ENCODE peak calls at places on chromosomes 1 and 21, in ten cellular contexts. L is H9, T is fibroblast of the aortic adventitia, B is GM20000, U is adrenal gland, S is epithelial cell of esophagus, G is fibroblast of pulmonary artery, I is choroid plexus epithelial cell, Q is GM12864, P is fibroblast of villous mesenchyme. W is an unnamed sample.

GRCh38 chr1:34479731-34480130 is 275.1 kb upstream of the GJB5 start:
- DNase-seq in T (no peak), S (no peak), Q (no peak), P (no peak), I (no peak), G (no peak), U (no peak), L (peak; percentile 63), B (no peak), W (no peak)

GRCh38 chr1:217921126-217921900 is 290.2 kb downstream of the SPATA17 start:
- DNase-seq in L (no peak), B (no peak), T (no peak), I (no peak), Q (no peak), P (no peak), G (no peak), S (peak; percentile 31), U (no peak), W (peak; percentile 56)

GRCh38 chr1:47388548-47389238 is 27.4 kb upstream of the FOXE3 start:
- DNase-seq in P (peak; percentile 54), S (peak; percentile 74), Q (peak; percentile 13), G (peak; percentile 72), L (peak; percentile 79), U (peak; percentile 49), I (peak; percentile 83), T (peak; percentile 72), B (peak; percentile 69), W (peak; percentile 81)

GRCh38 chr21:36859744-36860501 is 106.5 kb downstream of the HLCS start:
- DNase-seq in Q (peak; percentile 42), T (no peak), U (peak; percentile 70), L (peak; percentile 85), S (peak; percentile 72), P (peak; percentile 45), B (peak; percentile 36), I (peak; percentile 67), G (peak; percentile 54), W (peak; percentile 90)

GRCh38 chr1:117371436-117372151 is 4.3 kb downstream of the MAN1A2 start:
- DNase-seq in P (peak; percentile 30), I (peak; percentile 91), B (no peak), L (no peak), U (no peak), G (peak; percentile 51), S (no peak), Q (no peak), T (no peak), W (peak; percentile 28)

GRCh38 chr1:153792631-153793041 is 17.4 kb downstream of the SLC27A3 start:
- DNase-seq in G (no peak), Q (no peak), I (no peak), B (no peak), S (no peak), P (no peak), T (no peak), L (peak; percentile 30), U (no peak), W (no peak)

GRCh38 chr1:165543651-165544452 is at the start of gene LRRC52:
- DNase-seq in G (no peak), L (peak; percentile 76), P (no peak), B (no peak), I (no peak), Q (no peak), S (no peak), U (peak; percentile 54), T (no peak), W (peak; percentile 31)

GRCh38 chr1:174407705-174408104 is 40.1 kb upstream of the GPR52 start:
- DNase-seq in I (peak; percentile 11), L (no peak), S (no peak), B (no peak), G (no peak), P (no peak), Q (no peak), T (no peak), U (no peak), W (no peak)

GRCh38 chr1:200364121-200364759 is 45.6 kb downstream of the ZNF281 start:
- DNase-seq in L (peak; percentile 41), G (peak; percentile 53), P (peak; percentile 72), T (peak; percentile 53), I (peak; percentile 68), S (peak; percentile 27), B (no peak), Q (no peak), U (no peak), W (peak; percentile 50)

GRCh38 chr1:153752561-153753195 is 22.5 kb upstream of the SLC27A3 start:
- DNase-seq in L (no peak), I (peak; percentile 89), Q (no peak), S (no peak), B (no peak), U (peak; percentile 59), P (peak; percentile 93), G (peak; percentile 97), T (peak; percentile 98), W (no peak)

GRCh38 chr1:198667186-198667585 is 28.3 kb downstream of the PTPRC start:
- DNase-seq in B (no peak), I (no peak), T (peak; percentile 52), L (no peak), S (peak; percentile 13), U (no peak), Q (no peak), P (no peak), G (peak; percentile 17), W (no peak)

GRCh38 chr1:222310830-222311229 is 237.1 kb downstream of the HHIPL2 start:
- DNase-seq in U (peak; percentile 14), T (no peak), P (peak; percentile 7), S (no peak), Q (no peak), B (no peak), G (no peak), L (no peak), I (no peak), W (no peak)

GRCh38 chr1:6646499-6647148 is 22.0 kb downstream of the THAP3 start:
- DNase-seq in S (peak; percentile 63), P (peak; percentile 70), I (peak; percentile 75), B (peak; percentile 59), G (peak; percentile 72), T (peak; percentile 69), Q (no peak), U (no peak), L (peak; percentile 40), W (peak; percentile 48)

DNA sequence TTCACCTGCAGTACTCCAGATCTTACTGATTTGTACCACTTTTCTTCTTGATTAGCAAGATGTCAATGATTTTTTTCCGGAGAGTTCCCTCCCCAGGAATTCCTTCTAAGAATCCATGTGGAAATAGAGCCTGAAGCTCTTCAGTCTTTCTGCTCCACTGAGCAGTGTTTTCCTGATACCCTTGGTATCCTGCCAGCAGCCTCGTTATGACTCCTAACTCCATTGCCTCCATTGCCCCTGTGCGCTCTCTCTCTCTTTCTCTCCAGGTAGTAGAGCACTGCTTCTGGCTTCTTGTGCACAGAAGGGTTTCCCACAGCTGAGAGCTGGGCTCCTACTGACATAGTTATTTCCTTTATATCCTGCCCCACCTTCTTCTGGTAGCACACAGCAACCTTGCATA is 12.2 kb downstream of the UBE2U start:
- DNase-seq in G (no peak), P (no peak), U (no peak), I (no peak), L (no peak), T (no peak), Q (no peak), S (no peak), B (no peak), W (no peak)
- TF ChIP-seq CTCF in G (no peak), P (no peak), U (no peak), I (no peak), L (no peak), T (no peak), Q (no peak), S (no peak), B (no peak), W (no peak)

GRCh38 chr1:187551061-187551460 is 722.3 kb downstream of the PLA2G4A start:
- DNase-seq in T (no peak), L (peak; percentile 67), Q (no peak), B (no peak), P (no peak), I (no peak), S (no peak), U (no peak), G (no peak), W (no peak)
- TF ChIP-seq CTCF in T (no peak), L (peak; percentile 54), Q (no peak), B (no peak), P (no peak), I (no peak), S (no peak), U (no peak), G (no peak), W (peak; percentile 8)

DNA sequence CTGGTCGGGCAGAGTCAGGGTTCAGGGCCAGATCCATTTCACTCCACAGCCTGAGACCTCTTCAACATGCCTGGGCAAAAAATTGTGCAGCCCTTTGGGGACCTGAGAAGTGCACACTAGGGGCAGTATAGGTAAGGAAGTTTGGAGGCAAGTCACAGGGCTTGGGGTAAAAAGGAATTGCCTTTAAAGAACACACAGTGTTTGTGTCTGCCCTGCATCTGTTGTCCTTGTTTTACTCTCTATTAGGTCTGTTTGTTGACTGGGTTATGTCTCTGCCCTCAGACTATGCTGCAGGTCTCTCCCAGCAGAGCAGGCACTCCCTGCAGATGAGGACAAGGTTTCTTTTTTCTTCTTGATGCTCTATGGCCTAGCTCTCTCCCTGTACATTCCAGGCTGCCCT is 22.0 kb downstream of the LDLRAD2 start:
- DNase-seq in G (no peak), U (no peak), B (no peak), S (peak; percentile 14), T (no peak), P (no peak), I (no peak), L (no peak), Q (no peak), W (no peak)
- TF ChIP-seq CTCF in G (no peak), U (no peak), B (no peak), S (no peak), T (no peak), P (no peak), I (peak; percentile 18), L (peak; percentile 22), Q (peak; percentile 20), W (no peak)

GRCh38 chr1:236206548-236206947 is 64.2 kb downstream of the GPR137B start:
- DNase-seq in L (peak; percentile 42), G (no peak), P (no peak), B (no peak), Q (no peak), S (no peak), I (no peak), U (peak; percentile 17), T (no peak), W (no peak)
- TF ChIP-seq CTCF in L (no peak), G (no peak), P (no peak), B (no peak), Q (no peak), S (no peak), I (no peak), U (no peak), T (no peak), W (no peak)

DNA sequence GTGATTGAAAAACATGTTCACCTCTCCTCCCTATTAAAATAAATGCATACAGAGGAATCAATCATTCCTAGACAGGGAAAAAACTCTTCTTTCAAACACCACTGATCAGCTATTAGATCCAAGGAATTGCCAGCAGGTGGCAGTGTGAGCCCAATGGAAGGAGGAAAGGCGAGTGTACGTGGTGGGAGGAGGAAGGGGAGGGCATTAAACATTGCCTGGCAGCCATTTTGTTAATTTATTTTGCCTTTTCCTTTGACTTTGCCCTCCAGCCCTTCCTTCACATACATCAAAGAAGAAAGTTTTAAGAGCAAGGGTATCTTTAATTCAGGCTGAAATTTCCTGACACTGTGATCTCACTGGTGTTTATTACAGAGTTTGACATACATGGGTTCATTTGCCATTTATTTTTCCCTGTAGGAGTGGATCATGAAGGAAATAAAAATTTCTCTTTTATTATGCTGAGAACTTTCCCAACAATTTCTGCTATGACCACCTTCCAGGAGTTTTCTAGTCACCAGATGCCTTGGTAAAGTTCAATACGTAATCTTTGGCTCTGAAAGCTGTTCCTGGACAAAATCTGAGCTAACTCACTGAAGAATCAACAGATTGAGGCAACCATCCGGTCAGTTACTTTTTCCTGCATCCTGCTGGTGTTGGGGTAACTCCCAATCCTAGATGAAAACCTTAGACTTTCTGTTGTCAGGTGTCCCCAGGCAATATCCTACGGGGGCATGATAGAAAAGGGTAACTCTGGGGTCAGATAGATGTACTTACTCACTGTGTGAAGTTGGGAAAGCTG is 1.9 kb upstream of the GNAI3 start:
- DNase-seq in I (peak; percentile 93), P (peak; percentile 90), T (peak; percentile 92), B (peak; percentile 91), G (peak; percentile 92), S (peak; percentile 89), U (peak; percentile 92), L (peak; percentile 80), Q (peak; percentile 78), W (peak; percentile 95)
- TF ChIP-seq CTCF in I (peak; percentile 89), P (peak; percentile 91), T (peak; percentile 82), B (peak; percentile 75), G (peak; percentile 83), S (peak; percentile 90), U (peak; percentile 94), L (peak; percentile 92), Q (peak; percentile 68), W (peak; percentile 73)

W was measured in MCF 10A.